ENCODE peak calls at places on chromosome 2, in five cellular contexts. N, R, Z, P and G are unnamed samples.
A peak's percentile ranks its signal among the peaks of the same experiment; 100 is the strongest.

GRCh38 chr2:223725494-223725893 is 111.9 kb downstream of the AP1S3 start:
- DNase-seq in P (peak; percentile 41), R (peak; percentile 97), Z (no peak), N (peak; percentile 72), G (peak; percentile 99)

GRCh38 chr2:216588771-216589363 is 44.4 kb upstream of the IGFBP2 start:
- DNase-seq in P (no peak), R (no peak), N (no peak), Z (no peak), G (no peak)

GRCh38 chr2:96329416-96329815 is 4.3 kb downstream of the ITPRIPL1 start:
- DNase-seq in N (no peak), P (no peak), R (no peak), Z (no peak), G (peak; percentile 48)

GRCh38 chr2:203869610-203870042 is 2.1 kb downstream of the CTLA4 start:
- DNase-seq in R (no peak), P (no peak), Z (no peak), N (no peak), G (no peak)

GRCh38 chr2:33383838-33384237 is 92.6 kb upstream of the RASGRP3 start:
- DNase-seq in P (no peak), R (no peak), N (no peak), Z (no peak), G (no peak)

GRCh38 chr2:105584437-105585010 is 160.2 kb upstream of the NCK2 start:
- DNase-seq in R (no peak), Z (no peak), N (no peak), P (no peak), G (no peak)

GRCh38 chr2:85799215-85799956 is 45.6 kb downstream of the ATOH8 start:
- DNase-seq in Z (no peak), P (no peak), N (no peak), R (peak; percentile 59), G (no peak)

GRCh38 chr2:109429711-109430265 is 184.0 kb downstream of the SEPTIN10 start:
- DNase-seq in R (no peak), P (no peak), N (no peak), Z (no peak), G (no peak)

GRCh38 chr2:164388511-164388910 is 232.8 kb downstream of the GRB14 start:
- DNase-seq in R (peak; percentile 64), P (no peak), N (no peak), Z (peak; percentile 3), G (peak; percentile 63)

GRCh38 chr2:79824086-79824786 is 311.4 kb downstream of the CTNNA2 start:
- DNase-seq in N (no peak), R (no peak), P (no peak), Z (no peak), G (no peak)

GRCh38 chr2:168355779-168356178 is 100.3 kb upstream of the CERS6 start:
- DNase-seq in N (no peak), Z (no peak), R (no peak), P (no peak), G (no peak)

GRCh38 chr2:157345647-157346389 is 20.2 kb upstream of the ERMN start:
- DNase-seq in Z (no peak), R (no peak), P (no peak), N (no peak), G (no peak)

GRCh38 chr2:225040862-225041209 is 1.4 kb downstream of the DOCK10 start:
- DNase-seq in Z (no peak), R (peak; percentile 41), N (peak; percentile 25), P (no peak), G (peak; percentile 9)

GRCh38 chr2:159090514-159091201 is 122.2 kb downstream of the TANC1 start:
- DNase-seq in Z (peak; percentile 25), N (no peak), R (no peak), P (no peak), G (peak; percentile 38)

GRCh38 chr2:17617955-17618354 is 77.5 kb downstream of the VSNL1 start:
- DNase-seq in N (no peak), R (no peak), P (no peak), Z (no peak), G (no peak)

GRCh38 chr2:213064099-213064498 is 87.3 kb downstream of the IKZF2 start:
- DNase-seq in R (no peak), N (no peak), P (no peak), Z (no peak), G (no peak)

GRCh38 chr2:9975805-9976447 is 24.4 kb downstream of the GRHL1 start:
- DNase-seq in N (no peak), R (peak; percentile 89), P (peak; percentile 30), Z (no peak), G (peak; percentile 98)

GRCh38 chr2:41972819-41973218 is 75.0 kb upstream of the PKDCC start:
- DNase-seq in N (no peak), R (no peak), P (peak; percentile 34), Z (no peak), G (no peak)

GRCh38 chr2:159130302-159130701 is 156.2 kb downstream of the WDSUB1 start:
- DNase-seq in Z (no peak), R (no peak), N (peak; percentile 67), P (peak; percentile 77), G (no peak)

GRCh38 chr2:177326591-177326990 is 62.1 kb upstream of the NFE2L2 start:
- DNase-seq in R (no peak), N (no peak), Z (no peak), P (no peak), G (no peak)

GRCh38 chr2:71313-72035 is 25.2 kb upstream of the FAM110C start:
- DNase-seq in N (no peak), Z (no peak), P (no peak), R (no peak), G (no peak)

GRCh38 chr2:66853-67252 is 20.5 kb upstream of the FAM110C start:
- DNase-seq in R (no peak), N (no peak), P (no peak), Z (no peak), G (no peak)

GRCh38 chr2:65121-65520 is 18.8 kb upstream of the FAM110C start:
- DNase-seq in R (no peak), Z (no peak), P (no peak), N (no peak), G (no peak)

DNA sequence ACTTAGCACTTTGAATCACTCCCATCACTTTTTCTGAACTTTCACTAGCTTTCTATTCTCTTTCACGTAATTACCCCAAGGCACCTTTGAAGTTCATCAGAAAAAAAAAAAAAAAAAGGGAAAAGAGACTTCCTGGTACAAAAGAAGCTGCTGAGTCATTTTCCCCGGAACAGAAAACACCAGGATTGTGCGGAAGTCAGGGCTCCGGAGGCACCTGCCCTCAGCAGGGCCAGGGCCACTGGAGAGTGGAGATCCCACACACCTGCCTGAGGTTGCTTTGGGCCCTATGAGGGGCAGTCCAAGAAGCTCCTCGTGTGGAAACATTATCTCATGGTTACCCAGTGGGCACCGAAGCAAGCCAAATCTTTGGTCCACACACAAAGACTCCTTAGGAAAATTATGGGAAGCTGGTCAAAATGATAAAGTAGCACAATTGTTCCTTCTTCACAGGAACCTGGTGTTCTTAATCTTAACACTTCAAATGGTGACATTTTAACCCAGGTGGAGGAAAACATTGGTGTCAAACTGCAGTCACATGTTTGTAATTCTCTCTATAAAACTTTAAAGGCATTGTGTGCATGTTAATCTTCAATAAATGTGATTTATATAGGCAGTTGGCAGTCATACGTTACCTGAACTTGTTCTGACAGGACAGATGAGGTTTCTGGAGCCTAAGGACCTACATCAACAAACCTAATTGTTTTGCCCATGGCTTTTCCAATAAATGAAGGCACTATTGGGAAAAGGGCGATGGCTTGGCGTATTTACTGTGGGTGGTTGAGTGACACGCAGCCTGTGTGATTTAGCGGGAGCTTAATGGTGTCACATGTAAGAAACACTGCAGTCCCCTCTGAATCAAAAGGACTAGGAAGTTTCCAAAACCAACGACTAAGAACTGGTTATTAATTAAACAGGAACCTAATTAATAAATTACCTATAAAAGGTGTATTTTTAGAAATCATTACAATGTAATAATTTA is 23.4 kb upstream of the FAM110C start:
- DNase-seq in R (peak; percentile 19), Z (no peak), P (peak; percentile 26), N (no peak), G (no peak)
- TF ChIP-seq RCOR1 in R (no peak), Z (no peak), P (no peak), N (no peak), G (no peak)

GRCh38 chr2:38486213-38487026 is 109.3 kb upstream of the ATL2 start:
- DNase-seq in N (no peak), P (no peak), R (no peak), Z (no peak), G (no peak)

GRCh38 chr2:38487852-38488251 is 110.8 kb upstream of the ATL2 start:
- DNase-seq in P (no peak), Z (no peak), N (no peak), R (no peak), G (no peak)

GRCh38 chr2:38483773-38484501 is 106.9 kb upstream of the ATL2 start:
- DNase-seq in N (no peak), R (no peak), P (no peak), Z (no peak), G (no peak)

GRCh38 chr2:38485734-38486133 is 108.7 kb upstream of the ATL2 start:
- DNase-seq in R (no peak), N (no peak), Z (peak; percentile 20), P (no peak), G (no peak)

DNA sequence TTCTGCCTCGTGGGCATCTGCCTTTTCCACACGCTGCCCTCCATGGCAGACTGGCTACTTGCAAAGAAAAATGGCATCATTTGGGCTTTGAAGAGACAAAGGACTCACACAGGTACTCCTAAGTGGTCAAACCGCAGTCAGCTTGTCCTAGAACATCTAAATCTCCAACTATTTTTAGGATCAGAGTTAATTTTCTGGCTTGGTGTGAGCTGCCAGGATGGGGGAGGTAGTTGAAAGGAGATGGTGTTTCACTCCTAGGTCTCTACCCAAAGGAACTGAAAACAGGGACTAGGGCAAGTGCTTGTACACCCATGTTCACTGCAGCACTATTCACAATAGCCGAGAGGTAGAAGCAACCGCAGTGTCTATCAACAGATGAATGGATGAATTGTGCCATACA is 107.9 kb upstream of the ATL2 start:
- DNase-seq in P (no peak), Z (no peak), R (no peak), N (no peak), G (no peak)
- TF ChIP-seq RCOR1 in P (no peak), Z (no peak), R (no peak), N (no peak), G (no peak)

GRCh38 chr2:176280156-176280555 is 10.9 kb downstream of the MTX2 start:
- DNase-seq in Z (no peak), N (no peak), R (no peak), P (no peak), G (no peak)

GRCh38 chr2:176278927-176279326 is 9.7 kb downstream of the MTX2 start:
- DNase-seq in Z (no peak), P (no peak), N (no peak), R (no peak), G (no peak)

GRCh38 chr2:176283669-176284068 is 14.4 kb downstream of the MTX2 start:
- DNase-seq in R (no peak), P (no peak), Z (no peak), N (no peak), G (no peak)

GRCh38 chr2:176283268-176283667 is 14.0 kb downstream of the MTX2 start:
- DNase-seq in R (no peak), Z (no peak), N (no peak), P (no peak), G (peak; percentile 38)

GRCh38 chr2:176281267-176281666 is 12.0 kb downstream of the MTX2 start:
- DNase-seq in Z (no peak), P (no peak), N (no peak), R (no peak), G (peak; percentile 61)
- TF ChIP-seq RCOR1 in Z (no peak), P (no peak), N (no peak), R (no peak), G (no peak)

GRCh38 chr2:98153402-98153938 is 66.5 kb downstream of the VWA3B start:
- DNase-seq in N (no peak), R (no peak), Z (no peak), P (no peak), G (no peak)

GRCh38 chr2:98145070-98145469 is 58.1 kb downstream of the VWA3B start:
- DNase-seq in Z (no peak), N (no peak), P (no peak), R (no peak), G (no peak)

GRCh38 chr2:98148968-98149697 is 62.2 kb downstream of the VWA3B start:
- DNase-seq in N (no peak), Z (no peak), R (peak; percentile 34), P (no peak), G (peak; percentile 62)
- TF ChIP-seq RCOR1 in N (no peak), Z (no peak), R (no peak), P (no peak), G (no peak)